ENCODE peak calls at places on chromosomes 13 and 19, in nine cellular contexts. E is activated T-cell treated with anti-CD3 and anti-CD28 coated beads, Interleukin-2, amount 50 U/mL, for 72 hours; O is fibroblast of lung; G is activated naive CD4-positive, alpha-beta T cell; C is HS-5; S is KG1; Y is T-helper 2 cell; W is ELF-1; P is NCI-H1092. Z is an unnamed sample.

GRCh38 chr13:28741080-28741479 is 22.3 kb upstream of the SLC46A3 start:
- DNase-seq in E (no peak), O (no peak), G (no peak), C (no peak), S (no peak), Y (no peak), W (no peak), P (no peak), Z (no peak)

GRCh38 chr19:46355234-46355990 is 8.5 kb downstream of the PPP5C start:
- DNase-seq in E (peak; percentile 27), O (no peak), G (no peak), C (no peak), S (no peak), Y (no peak), W (no peak), P (no peak), Z (no peak)

GRCh38 chr13:93727301-93728141 is 500.9 kb downstream of the GPC6 start:
- DNase-seq in E (no peak), O (peak; percentile 61), G (no peak), C (peak; percentile 23), S (no peak), Y (no peak), W (no peak), P (no peak), Z (no peak)

GRCh38 chr13:41568990-41569387 is 111.6 kb downstream of the RGCC start:
- DNase-seq in E (no peak), O (peak; percentile 82), G (no peak), C (no peak), S (no peak), Y (no peak), W (no peak), P (no peak), Z (no peak)

GRCh38 chr13:42807236-42807635 is 25.9 kb downstream of the FAM216B start:
- DNase-seq in E (no peak), O (no peak), G (no peak), C (no peak), S (no peak), Y (no peak), W (no peak), P (no peak), Z (no peak)

GRCh38 chr19:45873219-45873772 is 9.2 kb downstream of the FOXA3 start:
- DNase-seq in E (no peak), O (no peak), G (no peak), C (no peak), S (no peak), Y (no peak), W (no peak), P (no peak), Z (no peak)

GRCh38 chr13:71618154-71618553 is 248.8 kb downstream of the DACH1 start:
- DNase-seq in E (no peak), O (peak; percentile 43), G (no peak), C (no peak), S (no peak), Y (no peak), W (no peak), P (no peak), Z (no peak)

GRCh38 chr13:28983661-28984060 is 163.5 kb downstream of the MTUS2 start:
- DNase-seq in E (no peak), O (no peak), G (no peak), C (no peak), S (no peak), Y (no peak), W (no peak), P (no peak), Z (no peak)

GRCh38 chr13:114017966-114018365 is 44.1 kb upstream of the C13orf46 start:
- DNase-seq in E (no peak), O (no peak), G (no peak), C (no peak), S (no peak), Y (no peak), W (no peak), P (no peak), Z (no peak)

GRCh38 chr13:75091707-75092106 is 390.3 kb downstream of the TBC1D4 start:
- DNase-seq in E (no peak), O (no peak), G (no peak), C (no peak), S (no peak), Y (no peak), W (no peak), P (no peak), Z (no peak)

GRCh38 chr19:50567052-50567841 is 988 bp downstream of the LRRC4B start:
- DNase-seq in E (no peak), O (no peak), G (no peak), C (no peak), S (no peak), Y (no peak), W (no peak), P (no peak), Z (no peak)

GRCh38 chr13:51542358-51542972 is 41.8 kb upstream of the WDFY2 start:
- DNase-seq in E (no peak), O (no peak), G (no peak), C (no peak), S (no peak), Y (no peak), W (no peak), P (no peak), Z (no peak)

GRCh38 chr19:47377208-47377701 is 28.1 kb downstream of the DHX34 start:
- DNase-seq in E (no peak), O (no peak), G (no peak), C (no peak), S (no peak), Y (no peak), W (no peak), P (peak; percentile 57), Z (no peak)

GRCh38 chr19:4555657-4556561 is 3.6 kb downstream of the SEMA6B start:
- DNase-seq in E (no peak), O (no peak), G (no peak), C (no peak), S (no peak), Y (no peak), W (peak; percentile 90), P (no peak), Z (no peak)

GRCh38 chr19:29533578-29534544 is 8.1 kb downstream of the VSTM2B start:
- DNase-seq in E (no peak), O (no peak), G (no peak), C (no peak), S (no peak), Y (no peak), W (no peak), P (no peak), Z (no peak)

Z was measured in GOT3.